ENCODE peak calls at places on chromosomes 11 and 22, in six cellular contexts. V is breast epithelium, J is right lobe of liver, A is mammary epithelial cell, D is prostate gland, U is spleen. E is an unnamed sample.
A peak's percentile ranks its signal among the peaks of the same experiment; 100 is the strongest.

GRCh38 chr22:36344106-36344827 is 43.5 kb downstream of the MYH9 start:
- DNase-seq in U (no peak), V (no peak), A (no peak), J (no peak), D (no peak), E (peak; percentile 63)

GRCh38 chr11:37390566-37390965 is 792.5 kb upstream of the RAG2 start:
- DNase-seq in V (no peak), J (no peak), A (no peak), D (no peak), U (no peak), E (no peak)

GRCh38 chr11:115607621-115608191 is 103.5 kb upstream of the CADM1 start:
- DNase-seq in U (no peak), D (no peak), J (no peak), A (no peak), V (no peak), E (no peak)

GRCh38 chr11:111177037-111177988 is 68.2 kb upstream of the POU2AF2 start:
- DNase-seq in D (no peak), V (no peak), J (no peak), A (no peak), U (no peak), E (no peak)

GRCh38 chr22:35914665-35915476 is 113.8 kb downstream of the RBFOX2 start:
- DNase-seq in V (peak; percentile 56), A (peak; percentile 91), U (no peak), J (peak; percentile 69), D (peak; percentile 86), E (peak; percentile 53)

GRCh38 chr11:109267293-109268095 is 154.5 kb upstream of the C11orf87 start:
- DNase-seq in A (peak; percentile 78), V (no peak), J (no peak), U (no peak), D (no peak), E (no peak)

GRCh38 chr11:100929377-100929776 is 200.2 kb downstream of the PGR start:
- DNase-seq in D (no peak), A (peak; percentile 68), U (no peak), J (no peak), V (no peak), E (no peak)

GRCh38 chr22:46350111-46350510 is 14.6 kb downstream of the TRMU start:
- DNase-seq in V (no peak), A (no peak), U (no peak), D (no peak), J (no peak), E (no peak)

GRCh38 chr11:64829536-64830251 is 14.8 kb downstream of the CDC42BPG start:
- DNase-seq in A (no peak), V (no peak), U (no peak), J (no peak), D (no peak), E (no peak)

GRCh38 chr11:12402691-12403120 is 25.3 kb downstream of the PARVA start:
- DNase-seq in U (no peak), D (no peak), J (no peak), A (no peak), V (no peak), E (no peak)

GRCh38 chr11:76256448-76256847 is 50.1 kb upstream of the WNT11 start:
- DNase-seq in J (no peak), A (no peak), D (no peak), U (no peak), V (no peak), E (no peak)

GRCh38 chr11:119525180-119525854 is 102.3 kb upstream of the THY1 start:
- DNase-seq in V (no peak), U (peak; percentile 34), A (no peak), J (no peak), D (no peak), E (no peak)

GRCh38 chr22:17540481-17540880 is 22.8 kb upstream of the SLC25A18 start:
- DNase-seq in V (no peak), U (no peak), A (no peak), D (no peak), J (no peak), E (no peak)

GRCh38 chr11:131246589-131247164 is 123.7 kb upstream of the NTM start:
- DNase-seq in U (no peak), J (no peak), D (no peak), A (no peak), V (no peak), E (peak; percentile 46)

GRCh38 chr11:67024410-67024809 is 1.5 kb downstream of the SYT12 start:
- DNase-seq in J (no peak), A (peak; percentile 26), D (no peak), V (no peak), U (no peak), E (no peak)

GRCh38 chr11:34468209-34468841 is 29.6 kb downstream of the CAT start:
- DNase-seq in J (no peak), A (peak; percentile 19), D (peak; percentile 13), U (no peak), V (no peak), E (no peak)

GRCh38 chr11:25602149-25602548 is 729.8 kb upstream of the ANO3 start:
- DNase-seq in J (no peak), V (no peak), A (no peak), D (no peak), U (no peak), E (no peak)

GRCh38 chr22:35253946-35254345 is 3.3 kb upstream of the HMGXB4 start:
- DNase-seq in U (no peak), A (no peak), J (no peak), V (no peak), D (no peak), E (no peak)

GRCh38 chr22:23242473-23243001 is 62.2 kb downstream of the BCR start:
- DNase-seq in J (no peak), D (no peak), V (no peak), A (no peak), U (no peak), E (no peak)

GRCh38 chr11:129998905-129999304 is 3.7 kb downstream of the PRDM10 start:
- DNase-seq in A (no peak), D (no peak), U (no peak), V (no peak), J (no peak), E (no peak)

GRCh38 chr11:23903044-23903704 is 593.7 kb upstream of the LUZP2 start:
- DNase-seq in A (peak; percentile 75), J (no peak), D (no peak), V (no peak), U (no peak), E (no peak)

GRCh38 chr11:93852242-93852641 is 1.8 kb upstream of the VSTM5 start:
- DNase-seq in A (no peak), V (no peak), D (no peak), U (no peak), J (no peak), E (no peak)

GRCh38 chr11:93846411-93846810 is 4.0 kb downstream of the VSTM5 start:
- DNase-seq in V (no peak), U (no peak), A (no peak), J (no peak), D (no peak), E (no peak)

GRCh38 chr11:93849751-93850584 is 450 bp downstream of the VSTM5 start:
- DNase-seq in J (no peak), V (no peak), D (no peak), A (peak; percentile 1), U (no peak), E (no peak)

GRCh38 chr11:93850585-93851018 is at the start of gene VSTM5:
- DNase-seq in D (no peak), U (no peak), A (no peak), J (no peak), V (no peak), E (no peak)

DNA sequence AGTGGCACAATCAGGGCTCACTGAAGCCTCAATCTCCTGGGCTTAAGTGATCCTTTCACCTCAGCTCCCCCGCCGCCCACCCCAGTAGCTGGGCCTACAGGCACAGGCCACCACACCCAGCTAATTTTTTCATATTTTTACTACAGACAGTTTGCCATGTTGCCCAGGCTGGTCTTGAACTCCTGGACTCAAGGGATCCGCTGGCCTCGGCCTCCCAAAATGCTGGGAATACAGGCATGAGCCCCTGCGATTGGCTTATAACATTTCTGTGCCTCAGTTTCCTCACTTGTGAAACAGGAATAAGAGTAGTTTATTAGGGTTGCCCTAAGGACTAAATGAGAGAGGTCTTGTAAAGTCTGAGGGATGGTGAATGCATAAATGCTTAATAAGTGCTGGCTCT is 1.2 kb downstream of the VSTM5 start:
- DNase-seq in A (no peak), J (no peak), V (no peak), D (no peak), U (no peak), E (no peak)
- H3K27ac ChIP-seq in A (no peak overlapping the region), J (no peak overlapping the region), V (no peak overlapping the region), D (no peak overlapping the region), U (no peak overlapping the region), E (no peak overlapping the region)

GRCh38 chr22:24978308-24978707 is 25.8 kb downstream of the KIAA1671 start:
- DNase-seq in D (no peak), U (no peak), V (no peak), A (no peak), J (no peak), E (no peak)
- H3K27ac ChIP-seq in D (peak overlapping the region; percentile 80), U (peak overlapping the region; percentile 61), V (peak overlapping the region; percentile 86), A (peak overlapping the region; percentile 89), J (peak overlapping the region; percentile 58), E (no peak overlapping the region)

GRCh38 chr11:117313828-117314768 is 2.0 kb downstream of the BACE1 start:
- DNase-seq in U (peak; percentile 64), J (no peak), D (no peak), A (no peak), V (no peak), E (no peak)

GRCh38 chr11:117315285-117316196 is 515 bp downstream of the BACE1 start:
- DNase-seq in V (no peak), U (peak; percentile 80), J (no peak), A (no peak), D (no peak), E (no peak)

GRCh38 chr11:117314840-117315239 is 1.2 kb downstream of the BACE1 start:
- DNase-seq in U (peak; percentile 74), A (no peak), D (no peak), V (no peak), J (no peak), E (no peak)

GRCh38 chr11:117318738-117319137 is 2.7 kb upstream of the BACE1 start:
- DNase-seq in A (no peak), V (no peak), J (no peak), D (no peak), U (no peak), E (no peak)

DNA sequence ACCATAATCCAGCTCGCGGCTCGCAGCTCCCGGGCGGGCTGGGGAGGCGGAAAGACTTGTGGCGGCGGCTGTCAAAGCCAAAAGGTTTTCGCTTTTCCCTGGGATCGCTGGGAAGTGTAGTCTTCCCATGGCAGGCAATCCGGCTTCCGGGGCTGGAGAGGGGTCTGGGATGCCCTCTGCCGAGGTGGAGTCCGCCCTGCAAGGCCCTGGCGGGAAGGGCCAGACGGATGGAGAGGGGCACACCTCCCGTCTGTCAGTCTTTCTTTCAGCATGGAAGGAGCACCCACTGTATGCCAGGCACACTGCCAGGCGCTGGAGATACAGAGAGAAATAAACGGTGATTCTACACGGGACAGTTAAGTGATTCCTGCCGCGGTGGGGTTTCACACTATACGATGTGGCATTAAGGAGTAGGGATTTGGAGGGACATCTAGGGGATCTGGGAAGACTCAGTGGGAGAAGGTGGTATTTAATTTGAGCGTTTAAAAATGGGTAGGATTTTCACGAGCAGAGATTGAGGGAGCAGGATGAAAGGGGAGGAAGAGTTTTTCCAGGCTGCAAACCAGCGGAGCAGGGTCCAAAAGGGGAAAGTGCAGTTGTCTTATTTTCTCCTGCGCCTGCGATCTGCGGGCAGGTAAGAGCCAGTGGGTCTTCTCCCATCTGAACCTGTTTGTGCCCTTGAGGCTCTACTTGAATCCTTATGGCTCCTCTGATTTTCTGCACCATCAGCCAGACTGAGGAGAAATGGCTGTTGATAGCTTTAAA is at the start of gene BACE1:
- DNase-seq in V (peak; percentile 71), J (peak; percentile 91), A (peak; percentile 77), U (peak; percentile 86), D (peak; percentile 71), E (peak; percentile 48)
- H3K27ac ChIP-seq in V (peak within 1 kb of the TSS; percentile 53), J (peak within 1 kb of the TSS; percentile 47), A (peak within 1 kb of the TSS; percentile 34), U (peak within 1 kb of the TSS; percentile 51), D (peak within 1 kb of the TSS; percentile 66), E (peak within 1 kb of the TSS; percentile 58)

GRCh38 chr22:38707984-38708383 is 2.2 kb downstream of the GTPBP1 start:
- DNase-seq in A (no peak), V (no peak), J (no peak), U (no peak), D (no peak), E (no peak)
- H3K27ac ChIP-seq in A (no peak overlapping the region), V (no peak overlapping the region), J (no peak overlapping the region), U (peak overlapping the region; percentile 97), D (peak overlapping the region; percentile 99), E (no peak overlapping the region)

E was measured in substantia nigra.